ENCODE peak calls at places on chromosomes 7 and 10, in nine cellular contexts. P is HEK293T, I is COLO829, T is neural crest cell, D is SK-MEL-5, G is ELF-1, S is left lobe of liver, A is endothelial cell, N is BE2C. O is an unnamed sample.

GRCh38 chr10:42801135-42801534 is 18.5 kb downstream of the BMS1 start:
- DNase-seq in G (no peak), D (no peak), S (no peak), P (no peak), T (no peak), N (no peak), A (no peak), I (no peak), O (no peak)

GRCh38 chr10:71024490-71024889 is 136.1 kb upstream of the PCBD1 start:
- DNase-seq in G (no peak), D (no peak), N (no peak), A (no peak), T (no peak), P (no peak), S (no peak), I (no peak), O (no peak)

GRCh38 chr7:47611045-47611511 is 29.2 kb upstream of the TNS3 start:
- DNase-seq in I (no peak), S (peak), D (no peak), N (no peak), P (no peak), T (no peak), G (no peak), A (no peak), O (no peak)

GRCh38 chr10:61336831-61337230 is 116.3 kb downstream of the TMEM26 start:
- DNase-seq in N (no peak), A (no peak), S (no peak), D (peak), I (no peak), T (no peak), P (no peak), G (no peak), O (no peak)

GRCh38 chr10:119401671-119402395 is 140.7 kb downstream of the RGS10 start:
- DNase-seq in T (no peak), G (no peak), D (no peak), A (no peak), I (no peak), P (no peak), N (no peak), S (no peak), O (no peak)

GRCh38 chr7:2966466-2967078 is 77.1 kb downstream of the CARD11 start:
- DNase-seq in D (no peak), G (no peak), A (no peak), P (peak), T (no peak), S (peak), I (no peak), N (no peak), O (no peak)

GRCh38 chr10:131725736-131726459 is 174.9 kb upstream of the PPP2R2D start:
- DNase-seq in S (peak), I (no peak), T (no peak), P (no peak), D (no peak), A (no peak), N (no peak), G (peak), O (no peak)

GRCh38 chr7:6575246-6576023 is 1.8 kb upstream of the ZDHHC4 start:
- DNase-seq in I (no peak), D (no peak), A (no peak), P (no peak), T (no peak), S (no peak), G (no peak), N (no peak), O (no peak)

GRCh38 chr7:11315687-11316258 is 342.1 kb downstream of the PHF14 start:
- DNase-seq in P (no peak), S (no peak), G (no peak), I (no peak), T (no peak), A (no peak), D (no peak), N (no peak), O (no peak)

GRCh38 chr10:100923580-100923979 is 10.8 kb downstream of the SLF2 start:
- DNase-seq in N (no peak), I (no peak), D (no peak), A (no peak), T (no peak), S (no peak), P (no peak), G (no peak), O (no peak)

GRCh38 chr10:101558206-101558605 is 29.9 kb downstream of the POLL start:
- DNase-seq in I (no peak), T (no peak), D (no peak), P (no peak), S (no peak), G (no peak), A (no peak), N (no peak), O (no peak)

GRCh38 chr7:74573499-74573898 is 84.0 kb upstream of the GTF2I start:
- DNase-seq in N (no peak), D (no peak), T (no peak), S (no peak), I (no peak), P (no peak), A (no peak), G (no peak), O (no peak)

GRCh38 chr10:62380002-62380401 is 5.8 kb downstream of the ZNF365 start:
- DNase-seq in S (no peak), D (peak), N (no peak), P (no peak), T (no peak), G (no peak), I (peak), A (no peak), O (no peak)

GRCh38 chr10:8336629-8337331 is 282.3 kb downstream of the GATA3 start:
- DNase-seq in S (no peak), D (no peak), N (no peak), P (no peak), T (no peak), A (no peak), I (no peak), G (no peak), O (no peak)

GRCh38 chr10:128573236-128573800 is 447.1 kb upstream of the MKI67 start:
- DNase-seq in N (no peak), T (no peak), G (no peak), P (no peak), I (no peak), A (no peak), S (no peak), D (no peak), O (no peak)

O was measured in glutamatergic neuron.